ENCODE peak calls at places on chromosomes 6 and 20, in nine cellular contexts. N, L, Z, W, H, D, B, I and G are unnamed samples.

GRCh38 chr6:126054258-126054702 is 67.9 kb downstream of the TRMT11 start:
- DNase-seq in N (no peak), L (no peak), Z (no peak), W (no peak), H (no peak), D (no peak), B (no peak), I (no peak), G (no peak)

GRCh38 chr6:45445749-45446454 is 68.2 kb upstream of the SUPT3H start:
- DNase-seq in N (peak), L (peak), Z (peak), W (peak), H (peak), D (no peak), B (peak), I (peak), G (peak)

GRCh38 chr6:41334482-41335023 is 855 bp upstream of the NCR2 start:
- DNase-seq in N (no peak), L (no peak), Z (no peak), W (no peak), H (no peak), D (no peak), B (no peak), I (no peak), G (no peak)

GRCh38 chr6:155580904-155581303 is 125.3 kb upstream of the NOX3 start:
- DNase-seq in N (no peak), L (no peak), Z (no peak), W (no peak), H (no peak), D (no peak), B (no peak), I (no peak), G (no peak)

GRCh38 chr20:35750611-35751010 is 8.6 kb upstream of the RBM39 start:
- DNase-seq in N (no peak), L (no peak), Z (no peak), W (no peak), H (no peak), D (no peak), B (no peak), I (no peak), G (no peak)

GRCh38 chr6:168381726-168382458 is 59.1 kb upstream of the SMOC2 start:
- DNase-seq in N (no peak), L (no peak), Z (no peak), W (no peak), H (peak), D (no peak), B (no peak), I (no peak), G (no peak)

GRCh38 chr20:50393242-50393641 is 116.9 kb upstream of the PTPN1 start:
- DNase-seq in N (no peak), L (no peak), Z (no peak), W (no peak), H (no peak), D (no peak), B (no peak), I (no peak), G (no peak)

GRCh38 chr20:5364136-5364821 is 47.5 kb upstream of the PROKR2 start:
- DNase-seq in N (no peak), L (no peak), Z (no peak), W (no peak), H (no peak), D (no peak), B (no peak), I (no peak), G (no peak)

GRCh38 chr6:76682842-76683241 is 610.4 kb upstream of the IMPG1 start:
- DNase-seq in N (no peak), L (no peak), Z (peak), W (no peak), H (no peak), D (no peak), B (no peak), I (no peak), G (no peak)

GRCh38 chr6:108966855-108967755 is 118.9 kb downstream of the ARMC2 start:
- DNase-seq in N (no peak), L (peak), Z (peak), W (peak), H (no peak), D (no peak), B (no peak), I (no peak), G (no peak)

GRCh38 chr20:7828437-7828836 is 111.8 kb downstream of the HAO1 start:
- DNase-seq in N (no peak), L (no peak), Z (no peak), W (no peak), H (no peak), D (no peak), B (no peak), I (no peak), G (no peak)

GRCh38 chr6:169618526-169619490 is 83.0 kb downstream of the WDR27 start:
- DNase-seq in N (no peak), L (no peak), Z (no peak), W (no peak), H (no peak), D (no peak), B (no peak), I (no peak), G (no peak)

GRCh38 chr20:5919634-5920544 is 30.4 kb downstream of the TRMT6 start:
- DNase-seq in N (no peak), L (no peak), Z (no peak), W (no peak), H (no peak), D (no peak), B (no peak), I (no peak), G (no peak)

GRCh38 chr6:17212541-17213371 is 68.4 kb upstream of the RBM24 start:
- DNase-seq in N (no peak), L (peak), Z (no peak), W (no peak), H (peak), D (no peak), B (no peak), I (no peak), G (peak)

GRCh38 chr6:140130074-140130473 is 755.6 kb upstream of the CITED2 start:
- DNase-seq in N (no peak), L (no peak), Z (no peak), W (no peak), H (no peak), D (no peak), B (no peak), I (no peak), G (no peak)

DNA sequence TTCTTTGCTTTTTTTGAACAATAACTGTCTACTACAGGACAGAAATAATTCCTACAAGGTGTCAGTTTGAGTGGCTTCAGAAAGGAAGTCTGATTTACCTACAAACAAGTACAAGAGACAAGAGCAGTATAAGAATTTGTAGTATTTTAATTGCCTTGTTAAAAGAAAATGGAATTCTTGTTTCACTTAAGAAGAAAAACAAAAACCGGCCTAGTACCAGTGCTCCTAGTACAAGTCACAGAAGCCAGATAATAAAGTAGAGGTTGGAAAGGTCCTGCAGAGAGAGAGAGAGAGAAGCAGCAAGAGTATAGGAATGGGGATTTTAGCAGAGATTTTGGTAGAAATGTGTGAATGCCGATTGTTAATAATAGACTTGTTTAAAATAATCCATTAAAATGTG is 6.4 kb downstream of the TAB2 start:
- DNase-seq in N (no peak), L (no peak), Z (no peak), W (no peak), H (no peak), D (no peak), B (no peak), I (no peak), G (no peak)
- H3K4me3 ChIP-seq in N (no peak), L (no peak), Z (no peak), W (no peak), H (no peak), D (no peak), B (no peak), I (no peak), G (no peak)

DNA sequence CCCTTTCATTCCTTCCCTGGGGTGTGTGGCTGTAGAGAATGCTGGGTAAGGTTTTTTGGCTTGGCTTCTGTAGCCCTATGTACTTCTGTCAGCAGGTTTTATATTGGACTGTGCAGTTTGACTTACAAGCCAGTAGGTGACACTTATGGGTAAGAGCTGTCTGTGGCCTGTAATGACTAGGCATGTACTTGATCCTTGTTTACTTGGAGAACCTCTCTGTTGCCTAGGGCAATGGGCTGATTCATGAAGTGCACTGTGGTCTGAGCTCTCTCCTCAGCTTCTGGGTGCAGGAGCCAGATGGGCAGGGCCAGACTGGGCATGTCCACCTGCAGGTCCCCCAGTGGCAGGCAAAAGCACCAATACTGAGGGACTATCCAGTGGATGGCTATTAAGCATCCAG is 544.6 kb downstream of the ADGRB3 start:
- DNase-seq in N (no peak), L (no peak), Z (no peak), W (no peak), H (no peak), D (no peak), B (no peak), I (no peak), G (no peak)
- TF ChIP-seq CTCF in N (no peak), L (no peak), Z (no peak), W (no peak), H (no peak), D (peak), B (no peak), I (no peak), G (no peak)

GRCh38 chr6:117483004-117483644 is 650 bp downstream of the DCBLD1 start:
- DNase-seq in N (no peak), L (peak), Z (no peak), W (peak), H (peak), D (peak), B (peak), I (peak), G (peak)
- TF ChIP-seq POLR2A in N (no peak), L (no peak), Z (no peak), W (no peak), H (no peak), D (no peak), B (no peak), I (no peak), G (no peak)

GRCh38 chr6:26187292-26187691 is 100.1 kb downstream of the HFE start:
- DNase-seq in N (no peak), L (no peak), Z (no peak), W (no peak), H (no peak), D (no peak), B (no peak), I (no peak), G (no peak)

GRCh38 chr6:26185802-26186201 is 98.6 kb downstream of the HFE start:
- DNase-seq in N (no peak), L (no peak), Z (no peak), W (no peak), H (no peak), D (no peak), B (no peak), I (no peak), G (no peak)

GRCh38 chr6:26189905-26190304 is 102.7 kb downstream of the HFE start:
- DNase-seq in N (no peak), L (no peak), Z (no peak), W (no peak), H (no peak), D (no peak), B (no peak), I (no peak), G (no peak)

GRCh38 chr6:26186652-26187051 is 99.4 kb downstream of the HFE start:
- DNase-seq in N (no peak), L (no peak), Z (no peak), W (no peak), H (no peak), D (no peak), B (no peak), I (no peak), G (no peak)

DNA sequence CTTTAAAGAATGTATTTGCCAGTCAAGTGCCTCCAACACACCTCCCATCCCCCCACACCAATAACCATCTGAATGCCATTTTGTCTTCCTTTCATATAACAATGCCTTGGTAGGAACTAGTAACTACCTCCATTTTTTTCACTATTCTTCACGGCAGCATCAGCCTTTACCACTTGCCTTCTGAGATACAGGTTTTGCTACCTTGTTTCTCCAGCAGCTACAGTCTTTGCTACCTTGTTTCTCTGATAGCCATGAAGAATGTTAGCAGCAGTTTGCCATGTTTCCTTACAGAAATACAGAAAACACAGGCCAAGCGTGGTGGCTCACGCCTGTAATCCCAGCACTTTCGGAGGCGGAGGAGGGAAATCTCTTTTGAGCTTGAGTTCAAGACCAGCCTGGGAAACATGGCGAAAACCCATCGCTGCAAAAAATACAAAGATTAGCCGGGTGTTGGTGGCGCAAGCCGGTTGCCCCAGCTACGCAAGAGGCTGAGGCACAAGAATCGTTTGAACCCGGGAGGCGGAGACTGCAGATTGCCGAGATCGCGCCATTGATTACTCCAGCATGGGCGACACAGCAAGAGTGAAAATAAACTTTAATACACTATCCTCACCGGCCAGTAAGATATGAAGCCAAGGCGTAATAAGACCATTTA is 100.9 kb downstream of the HFE start:
- DNase-seq in N (no peak), L (no peak), Z (peak), W (no peak), H (no peak), D (no peak), B (no peak), I (peak), G (no peak)
- H3K4me3 ChIP-seq in N (peak), L (peak), Z (peak), W (peak), H (peak), D (peak), B (peak), I (peak), G (peak)

GRCh38 chr20:33490023-33490933 is at the start of gene CBFA2T2:
- DNase-seq in N (peak), L (peak), Z (peak), W (no peak), H (peak), D (peak), B (peak), I (no peak), G (peak)
- TF ChIP-seq CTCF in N (no peak), L (no peak), Z (no peak), W (no peak), H (no peak), D (no peak), B (no peak), I (no peak), G (no peak)

GRCh38 chr6:30781697-30782424 is 37.5 kb upstream of the IER3 start:
- DNase-seq in N (peak), L (peak), Z (peak), W (peak), H (peak), D (no peak), B (peak), I (peak), G (peak)
- TF ChIP-seq POLR2A in N (no peak), L (peak), Z (no peak), W (no peak), H (no peak), D (no peak), B (no peak), I (no peak), G (no peak)

DNA sequence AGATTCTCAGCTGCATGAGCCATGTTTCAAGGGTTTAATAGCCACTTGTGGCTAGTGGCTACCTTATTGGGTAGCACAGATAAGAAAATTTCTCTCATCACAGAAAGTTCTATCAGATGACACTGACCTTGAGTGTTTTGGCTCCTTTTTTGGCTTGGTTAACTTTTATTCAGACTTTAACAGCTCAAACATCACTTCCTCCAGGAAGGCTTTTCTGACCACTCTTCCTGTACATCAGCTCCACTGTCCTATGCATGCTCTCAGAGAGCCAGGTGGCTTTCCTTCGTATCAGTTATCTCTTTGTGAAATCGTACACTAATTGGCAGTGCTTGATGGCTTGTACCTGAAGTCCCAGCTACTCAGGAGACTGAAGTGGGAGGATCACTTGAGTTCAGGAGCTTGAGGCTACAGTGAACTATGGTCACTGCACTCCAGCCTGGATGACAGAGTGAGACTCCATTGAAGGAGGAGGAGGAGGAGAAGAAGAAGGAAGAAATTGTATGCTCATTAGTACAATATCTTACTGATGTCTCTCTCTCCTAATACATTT is 10.7 kb downstream of the MAFB start:
- DNase-seq in N (no peak), L (no peak), Z (no peak), W (no peak), H (no peak), D (no peak), B (no peak), I (peak), G (no peak)
- H3K4me3 ChIP-seq in N (no peak), L (no peak), Z (no peak), W (no peak), H (no peak), D (no peak), B (no peak), I (no peak), G (no peak)

DNA sequence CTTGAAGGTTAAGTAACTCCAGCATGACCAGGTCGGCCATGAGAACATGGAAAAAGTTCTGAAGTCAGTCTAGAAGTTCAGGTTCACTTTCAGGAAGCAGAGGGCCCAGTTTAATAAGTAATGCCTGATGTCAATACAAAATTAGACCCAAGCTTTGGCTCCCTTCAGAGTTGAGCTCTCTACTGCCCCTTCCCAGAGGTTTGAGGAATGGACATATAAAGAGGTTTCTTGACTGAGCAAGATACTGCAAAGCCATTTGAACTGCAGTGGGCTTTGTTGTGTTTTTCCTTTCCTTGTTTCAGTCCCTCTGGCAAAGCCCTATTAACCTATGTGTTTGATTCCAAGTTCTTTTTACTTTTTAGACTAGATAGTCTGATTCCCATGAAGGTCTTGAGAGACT is 97.8 kb upstream of the PREP start:
- DNase-seq in N (no peak), L (no peak), Z (no peak), W (no peak), H (no peak), D (no peak), B (no peak), I (no peak), G (no peak)
- TF ChIP-seq CTCF in N (no peak), L (no peak), Z (peak), W (no peak), H (no peak), D (peak), B (no peak), I (no peak), G (no peak)

DNA sequence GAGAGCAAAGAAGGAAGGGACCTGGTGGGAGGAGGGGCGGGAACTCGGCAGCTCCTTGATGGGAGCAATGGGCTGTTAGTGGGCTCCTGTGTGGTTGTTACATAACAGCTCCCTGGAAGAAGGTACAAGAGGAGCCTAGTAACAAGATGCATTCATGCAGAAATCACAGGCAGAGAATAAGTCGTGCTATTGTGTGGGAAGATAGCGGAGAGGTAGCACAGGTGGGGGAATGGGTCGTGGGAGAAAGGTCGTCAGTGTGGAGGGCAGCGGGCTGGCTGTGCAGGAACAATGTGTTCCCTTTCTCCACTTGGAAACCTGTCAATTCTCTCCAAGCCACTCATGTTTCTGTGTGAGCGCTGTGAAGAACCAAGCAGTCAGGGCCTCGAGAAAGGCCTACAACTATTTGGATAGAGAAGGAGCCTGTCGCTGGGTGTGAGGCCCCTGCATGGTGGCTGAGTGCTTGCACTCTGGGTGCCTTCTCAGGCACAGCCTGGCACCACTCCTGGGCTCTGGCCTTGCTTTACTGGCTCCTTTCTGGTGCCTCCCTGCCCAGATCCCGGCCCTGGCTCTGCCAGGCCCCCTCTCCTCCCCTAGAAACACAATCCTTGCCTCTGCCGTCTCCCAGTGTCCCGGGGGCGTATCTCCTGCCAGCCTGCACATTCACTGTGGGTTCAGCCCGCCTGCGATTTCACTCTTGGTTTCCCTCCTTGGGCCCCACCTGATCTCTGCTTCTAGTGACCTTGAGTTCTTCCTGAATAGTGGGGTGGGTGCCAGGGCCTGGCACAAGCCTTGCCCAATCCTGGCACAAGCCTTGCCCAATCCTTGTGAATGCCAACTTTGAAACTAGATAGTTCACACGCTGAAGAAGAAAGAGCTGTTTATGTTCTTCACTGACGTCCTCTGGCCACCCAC is 7.4 kb upstream of the FGD2 start:
- DNase-seq in N (no peak), L (peak), Z (no peak), W (peak), H (peak), D (no peak), B (peak), I (peak), G (no peak)
- TF ChIP-seq POLR2A in N (no peak), L (no peak), Z (no peak), W (no peak), H (no peak), D (no peak), B (no peak), I (no peak), G (no peak)

DNA sequence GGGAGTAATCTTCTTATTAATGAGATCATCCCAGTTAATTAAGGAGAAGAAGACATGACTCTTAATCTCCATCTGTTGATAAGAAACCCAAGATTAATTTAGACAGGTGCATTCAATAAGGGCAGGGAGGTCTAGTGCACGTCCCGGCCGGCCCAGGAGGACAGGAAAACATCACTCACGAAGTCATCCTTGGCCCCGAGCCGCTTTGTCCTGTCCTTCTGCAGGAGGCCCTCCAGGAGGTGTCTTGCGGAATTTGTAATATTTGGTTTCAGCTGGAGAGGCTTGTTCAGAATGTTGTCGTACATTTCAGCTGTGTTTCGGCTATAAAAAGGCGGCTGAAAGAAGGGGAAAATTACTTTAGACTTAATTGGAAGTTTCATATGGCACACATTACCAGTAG is 118.4 kb upstream of the SLC2A12 start:
- DNase-seq in N (no peak), L (peak), Z (no peak), W (no peak), H (peak), D (no peak), B (no peak), I (no peak), G (no peak)
- H3K4me3 ChIP-seq in N (peak), L (peak), Z (no peak), W (peak), H (no peak), D (no peak), B (peak), I (no peak), G (peak)